ENCODE peak calls at places on chromosomes 4 and X, in eight cellular contexts. L is NCI-H1105; G is GM23248; J is immature natural killer cell; K is AG20443; C is G401; Z is A172; W is CD8-positive, alpha-beta T cell. A is an unnamed sample.
A peak's percentile ranks its signal among the peaks of the same experiment; 100 is the strongest.

GRCh38 chr4:167614866-167615265 is 380.6 kb upstream of the SPOCK3 start:
- DNase-seq in K (no peak), C (no peak), W (no peak), Z (peak; percentile 65), J (no peak), L (no peak), G (no peak), A (no peak)

GRCh38 chrX:130114141-130114561 is 3.9 kb upstream of the ELF4 start:
- DNase-seq in C (no peak), G (peak; percentile 35), J (no peak), W (no peak), L (no peak), K (no peak), Z (no peak), A (no peak)

GRCh38 chrX:135389717-135390116 is 32.0 kb upstream of the SMIM10L2A start:
- DNase-seq in K (no peak), Z (no peak), C (no peak), L (no peak), W (no peak), J (no peak), G (peak; percentile 6), A (no peak)

GRCh38 chr4:47913858-47914218 is 545 bp downstream of the NFXL1 start:
- DNase-seq in C (peak; percentile 51), G (peak; percentile 45), L (no peak), W (peak; percentile 7), Z (peak; percentile 4), J (peak; percentile 19), K (peak; percentile 34), A (peak; percentile 38)

GRCh38 chrX:30893206-30893605 is 4.2 kb upstream of the TAB3 start:
- DNase-seq in L (no peak), J (no peak), C (no peak), G (no peak), Z (peak; percentile 13), W (no peak), K (no peak), A (no peak)

GRCh38 chrX:1322393-1322792 is 14.2 kb upstream of the IL3RA start:
- DNase-seq in Z (peak; percentile 65), W (no peak), K (no peak), J (no peak), L (no peak), C (no peak), G (no peak), A (no peak)

GRCh38 chr4:1726146-1726934 is 5.0 kb downstream of the TACC3 start:
- DNase-seq in G (peak; percentile 73), Z (peak; percentile 84), J (peak; percentile 80), C (peak; percentile 90), W (peak; percentile 88), K (peak; percentile 86), L (peak; percentile 33), A (peak; percentile 92)

GRCh38 chrX:96481831-96482230 is 202.8 kb upstream of the DIAPH2 start:
- DNase-seq in W (no peak), J (no peak), L (no peak), Z (no peak), C (no peak), K (no peak), G (no peak), A (no peak)

GRCh38 chr4:71571346-71571745 is 212.5 kb downstream of the GC start:
- DNase-seq in L (no peak), W (no peak), G (no peak), J (no peak), K (no peak), C (no peak), Z (no peak), A (no peak)

GRCh38 chrX:1074755-1075154 is 137.7 kb downstream of the CRLF2 start:
- DNase-seq in W (no peak), C (no peak), G (no peak), Z (no peak), L (no peak), K (no peak), J (no peak), A (no peak)

GRCh38 chrX:1679238-1679637 is 64.4 kb downstream of the ASMT start:
- DNase-seq in C (no peak), L (no peak), K (no peak), J (no peak), G (peak; percentile 26), Z (peak; percentile 96), W (no peak), A (no peak)

GRCh38 chr4:77893451-77893850 is 30.8 kb downstream of the MRPL1 start:
- DNase-seq in Z (no peak), K (no peak), G (no peak), C (no peak), L (no peak), W (no peak), J (no peak), A (no peak)

GRCh38 chrX:140815868-140816267 is 106.3 kb downstream of the LINC00632 start:
- DNase-seq in J (no peak), W (no peak), C (no peak), Z (peak; percentile 2), G (peak; percentile 54), L (no peak), K (peak; percentile 64), A (no peak)

GRCh38 chr4:76729460-76729859 is 168.5 kb downstream of the SOWAHB start:
- DNase-seq in W (no peak), L (no peak), G (no peak), J (no peak), Z (no peak), K (no peak), C (no peak), A (no peak)

GRCh38 chrX:95427389-95427788 is 1257.3 kb upstream of the DIAPH2 start:
- DNase-seq in K (no peak), G (peak; percentile 2), Z (peak; percentile 40), J (no peak), W (no peak), C (no peak), L (no peak), A (no peak)

GRCh38 chr4:122700178-122700725 is 32.3 kb upstream of the BBS12 start:
- DNase-seq in G (peak; percentile 40), C (peak; percentile 3), Z (peak; percentile 76), L (no peak), W (no peak), J (no peak), K (no peak), A (no peak)

GRCh38 chr4:187501731-187502130 is 493.8 kb upstream of the ZFP42 start:
- DNase-seq in W (no peak), L (no peak), C (peak; percentile 97), Z (no peak), K (peak; percentile 29), J (no peak), G (no peak), A (no peak)

GRCh38 chr4:89249716-89250361 is 57.8 kb downstream of the GPRIN3 start:
- DNase-seq in C (peak; percentile 31), K (no peak), G (no peak), J (no peak), W (no peak), L (no peak), Z (no peak), A (no peak)

GRCh38 chr4:8323947-8324555 is 54.5 kb downstream of the HTRA3 start:
- DNase-seq in G (no peak), C (no peak), J (no peak), Z (no peak), W (no peak), L (no peak), K (no peak), A (no peak)

GRCh38 chrX:91434351-91435168 is at the start of gene PABPC5:
- DNase-seq in J (no peak), W (no peak), Z (no peak), G (peak; percentile 92), L (peak; percentile 51), C (peak; percentile 59), K (peak; percentile 87), A (no peak)

GRCh38 chr4:116321471-116321870 is 763.9 kb downstream of the TRAM1L1 start:
- DNase-seq in J (no peak), C (no peak), G (no peak), K (no peak), Z (no peak), W (no peak), L (no peak), A (no peak)

GRCh38 chr4:157957905-157958304 is 214.9 kb downstream of the GASK1B start:
- DNase-seq in L (no peak), K (no peak), C (no peak), Z (no peak), J (no peak), G (no peak), W (no peak), A (no peak)

GRCh38 chrX:16222123-16222522 is 54.8 kb downstream of the MAGEB17 start:
- DNase-seq in C (no peak), G (peak; percentile 47), J (no peak), W (no peak), Z (peak; percentile 41), L (no peak), K (peak; percentile 7), A (no peak)

GRCh38 chr4:30768278-30768677 is 48.1 kb downstream of the PCDH7 start:
- DNase-seq in C (no peak), K (no peak), G (no peak), Z (no peak), L (no peak), J (no peak), W (no peak), A (no peak)